ENCODE peak calls at places on chromosome 7, in six cellular contexts. F is left cardiac atrium, V is fibroblast of the conjunctiva, S is fibroblast of lung, W is colonic mucosa, M is AML-193. D is an unnamed sample.

GRCh38 chr7:76303057-76303828 is 770 bp downstream of the HSPB1 start:
- DNase-seq in F (peak; percentile 91), V (peak; percentile 95), S (peak; percentile 90), W (peak; percentile 92), M (peak; percentile 43), D (peak; percentile 92)

GRCh38 chr7:45035909-45036308 is 35.9 kb downstream of the CCM2 start:
- DNase-seq in F (no peak), V (no peak), S (no peak), W (no peak), M (no peak), D (no peak)

GRCh38 chr7:105304040-105304895 is 84.5 kb downstream of the SRPK2 start:
- DNase-seq in F (no peak), V (peak; percentile 26), S (peak; percentile 66), W (no peak), M (no peak), D (no peak)

GRCh38 chr7:142188846-142189245 is 69.0 kb downstream of the PRSS58 start:
- DNase-seq in F (no peak), V (no peak), S (no peak), W (no peak), M (peak; percentile 36), D (no peak)

GRCh38 chr7:27154369-27154768 is 2.0 kb upstream of the HOXA3 start:
- DNase-seq in F (no peak), V (no peak), S (no peak), W (peak; percentile 29), M (no peak), D (no peak)

GRCh38 chr7:152108359-152108758 is 82.9 kb downstream of the GALNT11 start:
- DNase-seq in F (no peak), V (no peak), S (no peak), W (no peak), M (no peak), D (no peak)

GRCh38 chr7:114949227-114949626 is 27.3 kb downstream of the MDFIC start:
- DNase-seq in F (no peak), V (no peak), S (peak; percentile 73), W (no peak), M (no peak), D (no peak)

GRCh38 chr7:1537631-1538412 is 7.3 kb downstream of the MAFK start:
- DNase-seq in F (peak; percentile 91), V (peak; percentile 85), S (peak; percentile 95), W (peak; percentile 74), M (no peak), D (peak; percentile 80)

GRCh38 chr7:151470656-151471180 is 30.8 kb upstream of the CRYGN start:
- DNase-seq in F (no peak), V (no peak), S (no peak), W (no peak), M (peak; percentile 54), D (no peak)

GRCh38 chr7:45978731-45979211 is 57.7 kb upstream of the IGFBP3 start:
- DNase-seq in F (no peak), V (no peak), S (peak; percentile 22), W (peak; percentile 10), M (no peak), D (no peak)

GRCh38 chr7:1555813-1556540 is at the start of gene TMEM184A:
- DNase-seq in F (no peak), V (no peak), S (no peak), W (peak; percentile 92), M (no peak), D (peak; percentile 90)

GRCh38 chr7:155862516-155863257 is 50.4 kb upstream of the SHH start:
- DNase-seq in F (no peak), V (no peak), S (no peak), W (peak; percentile 17), M (no peak), D (no peak)

GRCh38 chr7:6497994-6498393 is 50.2 kb upstream of the DAGLB start:
- DNase-seq in F (no peak), V (no peak), S (no peak), W (no peak), M (no peak), D (no peak)

GRCh38 chr7:9127901-9128300 is 694.5 kb downstream of the NXPH1 start:
- DNase-seq in F (no peak), V (no peak), S (no peak), W (no peak), M (no peak), D (no peak)

GRCh38 chr7:641269-641671 is 85.2 kb upstream of the DNAAF5 start:
- DNase-seq in F (no peak), V (no peak), S (peak; percentile 34), W (no peak), M (no peak), D (no peak)

GRCh38 chr7:135899458-135899857 is 77.7 kb downstream of the MTPN start:
- DNase-seq in F (no peak), V (no peak), S (no peak), W (no peak), M (no peak), D (no peak)

GRCh38 chr7:108181073-108181985 is 51.2 kb upstream of the LAMB4 start:
- DNase-seq in F (no peak), V (peak; percentile 51), S (peak; percentile 45), W (no peak), M (peak; percentile 5), D (no peak)

GRCh38 chr7:140036224-140036651 is 26.5 kb downstream of the PARP12 start:
- DNase-seq in F (no peak), V (no peak), S (peak; percentile 50), W (no peak), M (no peak), D (no peak)